ENCODE peak calls at places on chromosomes 2 and 18, in eight cellular contexts. One of them, this sample, is unnamed.

GRCh38 chr2:197377670-197378069 is 57.2 kb downstream of the SF3B1 start:
- DNase-seq in NCI-H2029 treated with DMSO at 0.1 percent for 48 hours: no peak
- DNase-seq in neural crest cell: no peak
- DNase-seq in NCI-H526 treated with DMSO at 0.1 percent for 48 hours: no peak
- DNase-seq in NCI-H1417: no peak
- DNase-seq in sigmoid colon: no peak
- DNase-seq in HuH-7: no peak
- DNase-seq in KBM-7: no peak
- DNase-seq in this sample: no peak

GRCh38 chr2:238565031-238565430 is 138.3 kb downstream of the ASB1 start:
- DNase-seq in NCI-H2029 treated with DMSO at 0.1 percent for 48 hours: no peak
- DNase-seq in neural crest cell: no peak
- DNase-seq in NCI-H526 treated with DMSO at 0.1 percent for 48 hours: no peak
- DNase-seq in NCI-H1417: no peak
- DNase-seq in sigmoid colon: no peak
- DNase-seq in HuH-7: no peak
- DNase-seq in KBM-7: no peak
- DNase-seq in this sample: no peak

GRCh38 chr2:197092431-197092830 is 165.9 kb upstream of the PGAP1 start:
- DNase-seq in NCI-H2029 treated with DMSO at 0.1 percent for 48 hours: no peak
- DNase-seq in neural crest cell: no peak
- DNase-seq in NCI-H526 treated with DMSO at 0.1 percent for 48 hours: no peak
- DNase-seq in NCI-H1417: peak
- DNase-seq in sigmoid colon: peak
- DNase-seq in HuH-7: no peak
- DNase-seq in KBM-7: no peak
- DNase-seq in this sample: no peak

GRCh38 chr2:171225302-171225980 is 64.7 kb upstream of the TLK1 start:
- DNase-seq in NCI-H2029 treated with DMSO at 0.1 percent for 48 hours: no peak
- DNase-seq in neural crest cell: no peak
- DNase-seq in NCI-H526 treated with DMSO at 0.1 percent for 48 hours: no peak
- DNase-seq in NCI-H1417: no peak
- DNase-seq in sigmoid colon: no peak
- DNase-seq in HuH-7: no peak
- DNase-seq in KBM-7: no peak
- DNase-seq in this sample: no peak

GRCh38 chr2:173171924-173172643 is 96.4 kb downstream of the MAP3K20 start:
- DNase-seq in NCI-H2029 treated with DMSO at 0.1 percent for 48 hours: no peak
- DNase-seq in neural crest cell: no peak
- DNase-seq in NCI-H526 treated with DMSO at 0.1 percent for 48 hours: no peak
- DNase-seq in NCI-H1417: no peak
- DNase-seq in sigmoid colon: no peak
- DNase-seq in HuH-7: no peak
- DNase-seq in KBM-7: no peak
- DNase-seq in this sample: no peak

GRCh38 chr2:220646424-220646823 is 925.7 kb downstream of the EPHA4 start:
- DNase-seq in NCI-H2029 treated with DMSO at 0.1 percent for 48 hours: no peak
- DNase-seq in neural crest cell: no peak
- DNase-seq in NCI-H526 treated with DMSO at 0.1 percent for 48 hours: no peak
- DNase-seq in NCI-H1417: no peak
- DNase-seq in sigmoid colon: no peak
- DNase-seq in HuH-7: no peak
- DNase-seq in KBM-7: no peak
- DNase-seq in this sample: no peak

GRCh38 chr2:223041527-223042109 is 10.4 kb upstream of the KCNE4 start:
- DNase-seq in NCI-H2029 treated with DMSO at 0.1 percent for 48 hours: no peak
- DNase-seq in neural crest cell: peak
- DNase-seq in NCI-H526 treated with DMSO at 0.1 percent for 48 hours: no peak
- DNase-seq in NCI-H1417: no peak
- DNase-seq in sigmoid colon: peak
- DNase-seq in HuH-7: no peak
- DNase-seq in KBM-7: peak
- DNase-seq in this sample: no peak

GRCh38 chr18:1542230-1542774 is 637.6 kb downstream of the ADCYAP1 start:
- DNase-seq in NCI-H2029 treated with DMSO at 0.1 percent for 48 hours: no peak
- DNase-seq in neural crest cell: no peak
- DNase-seq in NCI-H526 treated with DMSO at 0.1 percent for 48 hours: no peak
- DNase-seq in NCI-H1417: no peak
- DNase-seq in sigmoid colon: no peak
- DNase-seq in HuH-7: no peak
- DNase-seq in KBM-7: no peak
- DNase-seq in this sample: no peak

GRCh38 chr2:154375625-154376020 is 322.9 kb upstream of the KCNJ3 start:
- DNase-seq in NCI-H2029 treated with DMSO at 0.1 percent for 48 hours: no peak
- DNase-seq in neural crest cell: no peak
- DNase-seq in NCI-H526 treated with DMSO at 0.1 percent for 48 hours: peak
- DNase-seq in NCI-H1417: peak
- DNase-seq in sigmoid colon: no peak
- DNase-seq in HuH-7: peak
- DNase-seq in KBM-7: peak
- DNase-seq in this sample: peak

GRCh38 chr2:15316370-15316814 is 244.7 kb downstream of the NBAS start:
- DNase-seq in NCI-H2029 treated with DMSO at 0.1 percent for 48 hours: no peak
- DNase-seq in neural crest cell: no peak
- DNase-seq in NCI-H526 treated with DMSO at 0.1 percent for 48 hours: no peak
- DNase-seq in NCI-H1417: no peak
- DNase-seq in sigmoid colon: no peak
- DNase-seq in HuH-7: no peak
- DNase-seq in KBM-7: no peak
- DNase-seq in this sample: no peak

GRCh38 chr2:102449370-102449974 is 23.6 kb upstream of the SLC9A4 start:
- DNase-seq in NCI-H2029 treated with DMSO at 0.1 percent for 48 hours: no peak
- DNase-seq in neural crest cell: peak
- DNase-seq in NCI-H526 treated with DMSO at 0.1 percent for 48 hours: peak
- DNase-seq in NCI-H1417: no peak
- DNase-seq in sigmoid colon: no peak
- DNase-seq in HuH-7: peak
- DNase-seq in KBM-7: peak
- DNase-seq in this sample: no peak

GRCh38 chr2:173401716-173402326 is 47.1 kb downstream of the CDCA7 start:
- DNase-seq in NCI-H2029 treated with DMSO at 0.1 percent for 48 hours: no peak
- DNase-seq in neural crest cell: no peak
- DNase-seq in NCI-H526 treated with DMSO at 0.1 percent for 48 hours: no peak
- DNase-seq in NCI-H1417: no peak
- DNase-seq in sigmoid colon: no peak
- DNase-seq in HuH-7: no peak
- DNase-seq in KBM-7: no peak
- DNase-seq in this sample: peak

GRCh38 chr2:190978389-190979053 is 35.5 kb downstream of the STAT1 start:
- DNase-seq in NCI-H2029 treated with DMSO at 0.1 percent for 48 hours: no peak
- DNase-seq in neural crest cell: no peak
- DNase-seq in NCI-H526 treated with DMSO at 0.1 percent for 48 hours: no peak
- DNase-seq in NCI-H1417: no peak
- DNase-seq in sigmoid colon: no peak
- DNase-seq in HuH-7: no peak
- DNase-seq in KBM-7: no peak
- DNase-seq in this sample: no peak

GRCh38 chr18:47981320-47981719 is 50.9 kb upstream of the SMAD2 start:
- DNase-seq in NCI-H2029 treated with DMSO at 0.1 percent for 48 hours: no peak
- DNase-seq in neural crest cell: no peak
- DNase-seq in NCI-H526 treated with DMSO at 0.1 percent for 48 hours: no peak
- DNase-seq in NCI-H1417: no peak
- DNase-seq in sigmoid colon: no peak
- DNase-seq in HuH-7: no peak
- DNase-seq in KBM-7: no peak
- DNase-seq in this sample: no peak

GRCh38 chr18:13390196-13390595 is 171.6 kb downstream of the LDLRAD4 start:
- DNase-seq in NCI-H2029 treated with DMSO at 0.1 percent for 48 hours: no peak
- DNase-seq in neural crest cell: no peak
- DNase-seq in NCI-H526 treated with DMSO at 0.1 percent for 48 hours: no peak
- DNase-seq in NCI-H1417: peak
- DNase-seq in sigmoid colon: peak
- DNase-seq in HuH-7: no peak
- DNase-seq in KBM-7: no peak
- DNase-seq in this sample: no peak

GRCh38 chr2:121202541-121203310 is 82.3 kb downstream of the TFCP2L1 start:
- DNase-seq in NCI-H2029 treated with DMSO at 0.1 percent for 48 hours: no peak
- DNase-seq in neural crest cell: no peak
- DNase-seq in NCI-H526 treated with DMSO at 0.1 percent for 48 hours: no peak
- DNase-seq in NCI-H1417: peak
- DNase-seq in sigmoid colon: no peak
- DNase-seq in HuH-7: no peak
- DNase-seq in KBM-7: no peak
- DNase-seq in this sample: no peak

GRCh38 chr2:230875347-230876315 is 10.9 kb downstream of the ITM2C start:
- DNase-seq in NCI-H2029 treated with DMSO at 0.1 percent for 48 hours: no peak
- DNase-seq in neural crest cell: no peak
- DNase-seq in NCI-H526 treated with DMSO at 0.1 percent for 48 hours: no peak
- DNase-seq in NCI-H1417: no peak
- DNase-seq in sigmoid colon: no peak
- DNase-seq in HuH-7: no peak
- DNase-seq in KBM-7: no peak
- DNase-seq in this sample: no peak

GRCh38 chr18:46399276-46399675 is 257.7 kb downstream of the LOXHD1 start:
- DNase-seq in NCI-H2029 treated with DMSO at 0.1 percent for 48 hours: no peak
- DNase-seq in neural crest cell: no peak
- DNase-seq in NCI-H526 treated with DMSO at 0.1 percent for 48 hours: no peak
- DNase-seq in NCI-H1417: no peak
- DNase-seq in sigmoid colon: no peak
- DNase-seq in HuH-7: no peak
- DNase-seq in KBM-7: no peak
- DNase-seq in this sample: no peak

GRCh38 chr2:10447300-10448207 is 573 bp downstream of the ODC1 start:
- DNase-seq in NCI-H2029 treated with DMSO at 0.1 percent for 48 hours: peak
- DNase-seq in neural crest cell: no peak
- DNase-seq in NCI-H526 treated with DMSO at 0.1 percent for 48 hours: no peak
- DNase-seq in NCI-H1417: peak
- DNase-seq in sigmoid colon: no peak
- DNase-seq in HuH-7: peak
- DNase-seq in KBM-7: peak
- DNase-seq in this sample: no peak

GRCh38 chr2:98804736-98805135 is 73.8 kb upstream of the MGAT4A start:
- DNase-seq in NCI-H2029 treated with DMSO at 0.1 percent for 48 hours: no peak
- DNase-seq in neural crest cell: no peak
- DNase-seq in NCI-H526 treated with DMSO at 0.1 percent for 48 hours: no peak
- DNase-seq in NCI-H1417: no peak
- DNase-seq in sigmoid colon: no peak
- DNase-seq in HuH-7: no peak
- DNase-seq in KBM-7: no peak
- DNase-seq in this sample: no peak